ENCODE peak calls at places on chromosomes 11 and 22, in seven cellular contexts. One of them, this sample, is unnamed.
A peak's percentile ranks its signal among the peaks of the same experiment; 100 is the strongest.

GRCh38 chr11:134040386-134041297 is 28.2 kb upstream of the JAM3 start:
- DNase-seq in WERI-Rb-1: peak; percentile 63
- DNase-seq in AG04449: peak; percentile 54
- DNase-seq in transverse colon: no peak
- DNase-seq in astrocyte of the spinal cord: peak; percentile 43
- DNase-seq in left ventricle myocardium inferior: no peak
- DNase-seq in A549: no peak
- DNase-seq in this sample: peak; percentile 85

GRCh38 chr11:89381094-89381493 is 110.1 kb downstream of the NOX4 start:
- DNase-seq in WERI-Rb-1: no peak
- DNase-seq in AG04449: peak; percentile 89
- DNase-seq in transverse colon: no peak
- DNase-seq in astrocyte of the spinal cord: peak; percentile 95
- DNase-seq in left ventricle myocardium inferior: no peak
- DNase-seq in A549: peak; percentile 7
- DNase-seq in this sample: peak; percentile 96

GRCh38 chr11:113628912-113629311 is 77.2 kb downstream of the TMPRSS5 start:
- DNase-seq in WERI-Rb-1: no peak
- DNase-seq in AG04449: no peak
- DNase-seq in transverse colon: no peak
- DNase-seq in astrocyte of the spinal cord: no peak
- DNase-seq in left ventricle myocardium inferior: no peak
- DNase-seq in A549: no peak
- DNase-seq in this sample: no peak

GRCh38 chr11:10317776-10318526 is 13.1 kb downstream of the ADM start:
- DNase-seq in WERI-Rb-1: no peak
- DNase-seq in AG04449: no peak
- DNase-seq in transverse colon: no peak
- DNase-seq in astrocyte of the spinal cord: no peak
- DNase-seq in left ventricle myocardium inferior: no peak
- DNase-seq in A549: no peak
- DNase-seq in this sample: no peak

GRCh38 chr11:692824-693414 is 2.1 kb downstream of the DEAF1 start:
- DNase-seq in WERI-Rb-1: no peak
- DNase-seq in AG04449: no peak
- DNase-seq in transverse colon: no peak
- DNase-seq in astrocyte of the spinal cord: no peak
- DNase-seq in left ventricle myocardium inferior: no peak
- DNase-seq in A549: no peak
- DNase-seq in this sample: no peak

GRCh38 chr22:31983911-31984661 is 39.8 kb downstream of the YWHAH start:
- DNase-seq in WERI-Rb-1: no peak
- DNase-seq in AG04449: no peak
- DNase-seq in transverse colon: no peak
- DNase-seq in astrocyte of the spinal cord: no peak
- DNase-seq in left ventricle myocardium inferior: no peak
- DNase-seq in A549: no peak
- DNase-seq in this sample: no peak

GRCh38 chr11:2525941-2526807 is 81.4 kb downstream of the KCNQ1 start:
- DNase-seq in WERI-Rb-1: peak; percentile 4
- DNase-seq in AG04449: no peak
- DNase-seq in transverse colon: peak; percentile 46
- DNase-seq in astrocyte of the spinal cord: no peak
- DNase-seq in left ventricle myocardium inferior: peak; percentile 12
- DNase-seq in A549: no peak
- DNase-seq in this sample: no peak

GRCh38 chr11:66002648-66003225 is 434 bp downstream of the BANF1 start:
- DNase-seq in WERI-Rb-1: peak; percentile 42
- DNase-seq in AG04449: no peak
- DNase-seq in transverse colon: peak; percentile 68
- DNase-seq in astrocyte of the spinal cord: peak; percentile 38
- DNase-seq in left ventricle myocardium inferior: peak; percentile 50
- DNase-seq in A549: peak; percentile 52
- DNase-seq in this sample: peak; percentile 44

GRCh38 chr11:44764583-44764982 is 37.8 kb downstream of the TSPAN18 start:
- DNase-seq in WERI-Rb-1: no peak
- DNase-seq in AG04449: no peak
- DNase-seq in transverse colon: no peak
- DNase-seq in astrocyte of the spinal cord: no peak
- DNase-seq in left ventricle myocardium inferior: no peak
- DNase-seq in A549: no peak
- DNase-seq in this sample: no peak

GRCh38 chr22:17738386-17739128 is 35.7 kb downstream of the BID start:
- DNase-seq in WERI-Rb-1: no peak
- DNase-seq in AG04449: no peak
- DNase-seq in transverse colon: no peak
- DNase-seq in astrocyte of the spinal cord: no peak
- DNase-seq in left ventricle myocardium inferior: no peak
- DNase-seq in A549: no peak
- DNase-seq in this sample: no peak

GRCh38 chr22:20551805-20552449 is 44.5 kb downstream of the MED15 start:
- DNase-seq in WERI-Rb-1: no peak
- DNase-seq in AG04449: no peak
- DNase-seq in transverse colon: no peak
- DNase-seq in astrocyte of the spinal cord: no peak
- DNase-seq in left ventricle myocardium inferior: no peak
- DNase-seq in A549: no peak
- DNase-seq in this sample: peak; percentile 54

GRCh38 chr11:73866586-73866996 is 10.1 kb downstream of the COA4 start:
- DNase-seq in WERI-Rb-1: peak; percentile 23
- DNase-seq in AG04449: peak; percentile 36
- DNase-seq in transverse colon: peak; percentile 21
- DNase-seq in astrocyte of the spinal cord: peak; percentile 67
- DNase-seq in left ventricle myocardium inferior: no peak
- DNase-seq in A549: peak; percentile 65
- DNase-seq in this sample: peak; percentile 88

GRCh38 chr11:62747475-62748160 is 6.3 kb downstream of the ZBTB3 start:
- DNase-seq in WERI-Rb-1: no peak
- DNase-seq in AG04449: no peak
- DNase-seq in transverse colon: no peak
- DNase-seq in astrocyte of the spinal cord: no peak
- DNase-seq in left ventricle myocardium inferior: no peak
- DNase-seq in A549: no peak
- DNase-seq in this sample: no peak

GRCh38 chr11:75525433-75526191 is at the start of gene GDPD5:
- DNase-seq in WERI-Rb-1: peak; percentile 94
- DNase-seq in AG04449: no peak
- DNase-seq in transverse colon: peak; percentile 87
- DNase-seq in astrocyte of the spinal cord: peak; percentile 66
- DNase-seq in left ventricle myocardium inferior: peak; percentile 79
- DNase-seq in A549: peak; percentile 76
- DNase-seq in this sample: peak; percentile 69

GRCh38 chr11:3000032-3000961 is 8.2 kb upstream of the NAP1L4 start:
- DNase-seq in WERI-Rb-1: no peak
- DNase-seq in AG04449: no peak
- DNase-seq in transverse colon: peak; percentile 61
- DNase-seq in astrocyte of the spinal cord: peak; percentile 83
- DNase-seq in left ventricle myocardium inferior: peak; percentile 79
- DNase-seq in A549: no peak
- DNase-seq in this sample: no peak

GRCh38 chr11:96052921-96053631 is 129.2 kb upstream of the MTMR2 start:
- DNase-seq in WERI-Rb-1: no peak
- DNase-seq in AG04449: no peak
- DNase-seq in transverse colon: no peak
- DNase-seq in astrocyte of the spinal cord: peak; percentile 60
- DNase-seq in left ventricle myocardium inferior: no peak
- DNase-seq in A549: no peak
- DNase-seq in this sample: peak; percentile 51

GRCh38 chr11:128732471-128733277 is 38.8 kb downstream of the FLI1 start:
- DNase-seq in WERI-Rb-1: no peak
- DNase-seq in AG04449: no peak
- DNase-seq in transverse colon: no peak
- DNase-seq in astrocyte of the spinal cord: no peak
- DNase-seq in left ventricle myocardium inferior: no peak
- DNase-seq in A549: no peak
- DNase-seq in this sample: no peak

GRCh38 chr11:61791737-61792309 is 576 bp downstream of the TMEM258 start:
- DNase-seq in WERI-Rb-1: peak; percentile 73
- DNase-seq in AG04449: peak; percentile 42
- DNase-seq in transverse colon: peak; percentile 76
- DNase-seq in astrocyte of the spinal cord: peak; percentile 93
- DNase-seq in left ventricle myocardium inferior: peak; percentile 32
- DNase-seq in A549: peak; percentile 80
- DNase-seq in this sample: peak; percentile 85

GRCh38 chr22:47308886-47309285 is 546.4 kb downstream of the TBC1D22A start:
- DNase-seq in WERI-Rb-1: no peak
- DNase-seq in AG04449: no peak
- DNase-seq in transverse colon: no peak
- DNase-seq in astrocyte of the spinal cord: no peak
- DNase-seq in left ventricle myocardium inferior: no peak
- DNase-seq in A549: no peak
- DNase-seq in this sample: no peak

GRCh38 chr22:46416537-46417267 is 81.2 kb downstream of the TRMU start:
- DNase-seq in WERI-Rb-1: no peak
- DNase-seq in AG04449: no peak
- DNase-seq in transverse colon: no peak
- DNase-seq in astrocyte of the spinal cord: peak; percentile 74
- DNase-seq in left ventricle myocardium inferior: no peak
- DNase-seq in A549: no peak
- DNase-seq in this sample: peak; percentile 69

DNA sequence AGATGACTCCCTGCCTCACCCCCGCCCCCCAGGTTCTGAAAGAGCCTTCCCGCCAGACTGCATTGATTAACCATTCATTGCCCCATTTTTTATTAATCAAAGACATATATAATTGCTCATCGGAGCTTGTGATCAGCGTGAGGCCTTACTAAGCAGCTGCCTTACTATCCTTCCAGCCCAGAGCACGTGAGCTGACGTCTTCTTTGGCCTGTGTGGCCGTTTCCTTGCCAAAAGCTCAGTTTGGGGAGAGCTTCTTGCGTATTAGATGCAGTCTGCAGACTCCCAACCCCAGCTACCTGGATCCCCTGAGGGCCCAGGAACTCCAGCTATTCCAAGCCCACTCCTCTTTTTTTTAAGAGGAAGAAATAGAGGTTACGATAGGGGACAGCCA is 766 bp upstream of the SLC43A3 start:
- DNase-seq in WERI-Rb-1: no peak
- DNase-seq in AG04449: no peak
- DNase-seq in transverse colon: peak; percentile 54
- DNase-seq in astrocyte of the spinal cord: no peak
- DNase-seq in left ventricle myocardium inferior: peak; percentile 69
- DNase-seq in A549: no peak
- DNase-seq in this sample: peak; percentile 91
- H3K4me3 ChIP-seq in WERI-Rb-1: no peak overlapping the region
- H3K4me3 ChIP-seq in AG04449: no peak overlapping the region
- H3K4me3 ChIP-seq in transverse colon: no peak overlapping the region
- H3K4me3 ChIP-seq in astrocyte of the spinal cord: no peak overlapping the region
- H3K4me3 ChIP-seq in left ventricle myocardium inferior: peak overlapping the region; percentile 72
- H3K4me3 ChIP-seq in A549: no peak overlapping the region
- H3K4me3 ChIP-seq in this sample: peak overlapping the region; percentile 12

DNA sequence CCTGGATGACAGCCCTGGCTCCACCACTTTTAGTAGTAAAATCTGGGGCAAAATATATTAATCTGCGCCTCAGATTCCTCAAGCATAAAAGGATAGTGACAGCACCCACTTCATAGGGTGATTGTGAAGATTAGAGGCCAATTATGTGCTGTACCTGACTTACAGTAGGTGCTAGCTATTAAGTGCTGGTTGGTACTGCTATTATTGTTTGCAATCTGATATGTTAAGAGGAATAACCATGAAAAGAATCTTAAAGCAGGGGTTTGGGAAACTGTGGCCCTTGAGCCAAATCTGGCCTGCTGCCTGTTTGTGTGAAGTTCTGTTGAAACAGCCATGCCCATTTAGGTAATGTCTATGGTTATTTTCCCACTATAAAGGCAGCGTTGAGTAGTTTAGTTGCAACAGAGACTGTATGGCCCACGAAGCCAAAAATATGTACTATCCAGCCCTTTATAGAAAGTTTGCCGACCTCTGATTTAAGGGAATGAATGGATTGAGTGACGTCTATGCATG is 44.7 kb upstream of the MN1 start:
- DNase-seq in WERI-Rb-1: no peak
- DNase-seq in AG04449: no peak
- DNase-seq in transverse colon: no peak
- DNase-seq in astrocyte of the spinal cord: no peak
- DNase-seq in left ventricle myocardium inferior: no peak
- DNase-seq in A549: no peak
- DNase-seq in this sample: no peak
- TF ChIP-seq CTCF in WERI-Rb-1: no peak
- TF ChIP-seq CTCF in AG04449: no peak
- TF ChIP-seq CTCF in transverse colon: no peak
- TF ChIP-seq CTCF in astrocyte of the spinal cord: no peak
- TF ChIP-seq CTCF in left ventricle myocardium inferior: no peak
- TF ChIP-seq CTCF in A549: no peak
- TF ChIP-seq CTCF in this sample: no peak

DNA sequence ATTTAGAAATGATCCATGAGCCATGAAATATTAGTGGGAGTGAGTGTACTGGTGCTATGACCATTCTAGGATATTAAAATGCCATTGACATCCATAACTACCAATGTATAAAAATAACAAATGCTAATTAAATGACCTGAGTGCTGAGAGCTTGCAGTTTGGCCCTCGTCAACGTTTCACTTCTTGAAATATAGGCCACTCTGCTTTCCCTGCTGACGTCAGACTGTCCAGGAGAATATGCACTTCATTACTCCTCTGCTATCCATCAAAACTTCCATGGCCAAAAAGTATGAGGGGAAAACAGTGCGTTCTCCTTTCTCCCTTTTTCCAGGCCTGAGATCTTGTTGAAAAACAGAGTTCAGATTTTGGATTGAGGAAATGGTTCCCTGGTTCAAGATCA is 563.1 kb downstream of the METTL15 start:
- DNase-seq in WERI-Rb-1: no peak
- DNase-seq in AG04449: no peak
- DNase-seq in transverse colon: no peak
- DNase-seq in astrocyte of the spinal cord: no peak
- DNase-seq in left ventricle myocardium inferior: no peak
- DNase-seq in A549: no peak
- DNase-seq in this sample: no peak
- H3K4me3 ChIP-seq in WERI-Rb-1: no peak overlapping the region
- H3K4me3 ChIP-seq in AG04449: no peak overlapping the region
- H3K4me3 ChIP-seq in transverse colon: no peak overlapping the region
- H3K4me3 ChIP-seq in astrocyte of the spinal cord: no peak overlapping the region
- H3K4me3 ChIP-seq in left ventricle myocardium inferior: no peak overlapping the region
- H3K4me3 ChIP-seq in A549: no peak overlapping the region
- H3K4me3 ChIP-seq in this sample: no peak overlapping the region

GRCh38 chr22:22748297-22748743 is 103.9 kb downstream of the GGTLC2 start:
- DNase-seq in WERI-Rb-1: peak; percentile 48
- DNase-seq in AG04449: no peak
- DNase-seq in transverse colon: peak; percentile 54
- DNase-seq in astrocyte of the spinal cord: peak; percentile 33
- DNase-seq in left ventricle myocardium inferior: no peak
- DNase-seq in A549: peak; percentile 51
- DNase-seq in this sample: peak; percentile 51
- TF ChIP-seq CTCF in WERI-Rb-1: peak; percentile 85
- TF ChIP-seq CTCF in AG04449: peak; percentile 71
- TF ChIP-seq CTCF in transverse colon: peak; percentile 67
- TF ChIP-seq CTCF in astrocyte of the spinal cord: peak; percentile 87
- TF ChIP-seq CTCF in left ventricle myocardium inferior: peak; percentile 73
- TF ChIP-seq CTCF in A549: peak; percentile 63
- TF ChIP-seq CTCF in this sample: peak; percentile 75

DNA sequence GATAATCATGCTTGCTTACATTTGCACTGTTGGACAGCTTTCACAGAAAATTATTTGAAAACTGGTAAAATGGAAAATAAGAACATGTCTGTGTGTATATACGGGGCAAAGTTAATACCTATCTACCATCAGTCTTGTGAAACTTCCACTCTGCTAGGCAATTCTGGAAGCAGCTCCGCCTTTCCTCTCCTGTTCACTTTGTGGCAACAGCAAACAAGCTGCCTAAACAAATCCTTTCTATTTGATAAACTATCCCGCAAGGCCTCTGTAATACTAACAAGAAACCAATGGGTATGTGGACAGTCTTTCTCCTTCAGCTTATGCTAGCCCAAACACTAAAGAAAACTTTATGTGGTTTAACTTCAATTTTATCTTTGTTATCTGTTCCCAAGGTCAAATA is 39.2 kb upstream of the RAPSN start:
- DNase-seq in WERI-Rb-1: no peak
- DNase-seq in AG04449: no peak
- DNase-seq in transverse colon: no peak
- DNase-seq in astrocyte of the spinal cord: no peak
- DNase-seq in left ventricle myocardium inferior: no peak
- DNase-seq in A549: no peak
- DNase-seq in this sample: no peak
- H3K4me3 ChIP-seq in WERI-Rb-1: no peak overlapping the region
- H3K4me3 ChIP-seq in AG04449: no peak overlapping the region
- H3K4me3 ChIP-seq in transverse colon: no peak overlapping the region
- H3K4me3 ChIP-seq in astrocyte of the spinal cord: no peak overlapping the region
- H3K4me3 ChIP-seq in left ventricle myocardium inferior: no peak overlapping the region
- H3K4me3 ChIP-seq in A549: no peak overlapping the region
- H3K4me3 ChIP-seq in this sample: no peak overlapping the region